ENCODE peak calls at places on chromosomes 4 and X, in eight cellular contexts. One of them, this sample, is unnamed.

GRCh38 chr4:139188648-139189416 is 11.8 kb upstream of the ELF2 start:
- DNase-seq in upper lobe of right lung: no peak
- DNase-seq in IMR-90: no peak
- DNase-seq in breast epithelium: no peak
- DNase-seq in epithelial cell of esophagus: no peak
- DNase-seq in SK-N-SH: no peak
- DNase-seq in HCT116: no peak
- DNase-seq in AG04450: no peak
- DNase-seq in this sample: peak; percentile 6

GRCh38 chr4:176266026-176266425 is 3.0 kb downstream of the ASB5 start:
- DNase-seq in AG04450: no peak
- DNase-seq in upper lobe of right lung: no peak
- DNase-seq in IMR-90: no peak
- DNase-seq in epithelial cell of esophagus: no peak
- DNase-seq in SK-N-SH: no peak
- DNase-seq in breast epithelium: no peak
- DNase-seq in HCT116: no peak
- DNase-seq in this sample: no peak

GRCh38 chrX:102517331-102517730 is 792 bp upstream of the TMSB15A start:
- DNase-seq in HCT116: no peak
- DNase-seq in epithelial cell of esophagus: peak; percentile 2
- DNase-seq in IMR-90: peak; percentile 17
- DNase-seq in AG04450: no peak
- DNase-seq in breast epithelium: no peak
- DNase-seq in upper lobe of right lung: no peak
- DNase-seq in SK-N-SH: peak; percentile 24
- DNase-seq in this sample: peak; percentile 32

GRCh38 chrX:113512700-113513395 is 672.2 kb upstream of the AMOT start:
- DNase-seq in breast epithelium: no peak
- DNase-seq in IMR-90: peak; percentile 37
- DNase-seq in epithelial cell of esophagus: peak; percentile 51
- DNase-seq in upper lobe of right lung: no peak
- DNase-seq in SK-N-SH: no peak
- DNase-seq in AG04450: no peak
- DNase-seq in HCT116: peak; percentile 34
- DNase-seq in this sample: peak; percentile 54

GRCh38 chr4:81166431-81166830 is 48.6 kb downstream of the PRKG2 start:
- DNase-seq in SK-N-SH: no peak
- DNase-seq in epithelial cell of esophagus: no peak
- DNase-seq in upper lobe of right lung: no peak
- DNase-seq in breast epithelium: no peak
- DNase-seq in IMR-90: no peak
- DNase-seq in AG04450: no peak
- DNase-seq in HCT116: no peak
- DNase-seq in this sample: peak; percentile 64

GRCh38 chr4:176065365-176066249 is at the start of gene WDR17:
- DNase-seq in IMR-90: peak; percentile 48
- DNase-seq in HCT116: no peak
- DNase-seq in AG04450: peak; percentile 32
- DNase-seq in epithelial cell of esophagus: peak; percentile 74
- DNase-seq in breast epithelium: peak; percentile 74
- DNase-seq in upper lobe of right lung: peak; percentile 95
- DNase-seq in SK-N-SH: peak; percentile 97
- DNase-seq in this sample: peak; percentile 52

GRCh38 chr4:80235451-80235850 is 31.0 kb upstream of the FGF5 start:
- DNase-seq in upper lobe of right lung: no peak
- DNase-seq in AG04450: no peak
- DNase-seq in HCT116: no peak
- DNase-seq in epithelial cell of esophagus: peak; percentile 44
- DNase-seq in breast epithelium: no peak
- DNase-seq in IMR-90: peak; percentile 82
- DNase-seq in SK-N-SH: no peak
- DNase-seq in this sample: peak; percentile 30

GRCh38 chr4:20313237-20314030 is 61.7 kb downstream of the SLIT2 start:
- DNase-seq in SK-N-SH: no peak
- DNase-seq in epithelial cell of esophagus: no peak
- DNase-seq in AG04450: no peak
- DNase-seq in breast epithelium: no peak
- DNase-seq in upper lobe of right lung: no peak
- DNase-seq in IMR-90: no peak
- DNase-seq in HCT116: peak; percentile 24
- DNase-seq in this sample: peak; percentile 47

GRCh38 chr4:112210777-112211176 is 20.8 kb upstream of the AP1AR start:
- DNase-seq in upper lobe of right lung: no peak
- DNase-seq in SK-N-SH: no peak
- DNase-seq in AG04450: no peak
- DNase-seq in breast epithelium: no peak
- DNase-seq in IMR-90: no peak
- DNase-seq in HCT116: no peak
- DNase-seq in epithelial cell of esophagus: no peak
- DNase-seq in this sample: no peak

GRCh38 chr4:6938758-6939201 is 29.2 kb downstream of the TBC1D14 start:
- DNase-seq in AG04450: no peak
- DNase-seq in HCT116: no peak
- DNase-seq in epithelial cell of esophagus: no peak
- DNase-seq in SK-N-SH: no peak
- DNase-seq in upper lobe of right lung: peak; percentile 79
- DNase-seq in breast epithelium: no peak
- DNase-seq in IMR-90: no peak
- DNase-seq in this sample: no peak

DNA sequence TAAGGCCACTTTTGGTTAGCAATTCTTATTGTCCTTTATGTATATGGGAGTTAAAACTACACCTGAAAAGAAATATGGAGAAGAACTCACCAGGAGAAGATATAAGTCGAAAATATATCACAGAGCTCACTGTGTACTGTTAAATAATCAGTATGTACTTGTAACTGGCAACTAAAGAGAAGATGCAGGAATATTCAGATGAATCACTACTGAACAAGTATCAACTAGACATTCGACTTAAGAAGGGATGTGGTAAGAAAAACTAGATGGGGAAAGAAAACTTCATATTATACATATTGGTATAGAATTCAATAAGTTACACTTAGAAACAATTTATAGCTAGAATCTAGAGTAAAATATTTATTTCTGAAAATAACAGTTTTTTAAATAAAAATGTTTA is 230.0 kb downstream of the CAMK2D start:
- DNase-seq in breast epithelium: no peak
- DNase-seq in HCT116: no peak
- DNase-seq in upper lobe of right lung: no peak
- DNase-seq in epithelial cell of esophagus: peak; percentile 85
- DNase-seq in AG04450: no peak
- DNase-seq in SK-N-SH: no peak
- DNase-seq in IMR-90: no peak
- DNase-seq in this sample: no peak
- H3K4me3 ChIP-seq in breast epithelium: no peak overlapping the region
- H3K4me3 ChIP-seq in HCT116: no peak overlapping the region
- H3K4me3 ChIP-seq in upper lobe of right lung: no peak overlapping the region
- H3K4me3 ChIP-seq in epithelial cell of esophagus: no peak overlapping the region
- H3K4me3 ChIP-seq in AG04450: no peak overlapping the region
- H3K4me3 ChIP-seq in SK-N-SH: no peak overlapping the region
- H3K4me3 ChIP-seq in IMR-90: no peak overlapping the region
- H3K4me3 ChIP-seq in this sample: no peak overlapping the region

GRCh38 chrX:110212299-110212698 is 105.6 kb downstream of the AMMECR1 start:
- DNase-seq in epithelial cell of esophagus: no peak
- DNase-seq in HCT116: no peak
- DNase-seq in upper lobe of right lung: no peak
- DNase-seq in IMR-90: peak; percentile 10
- DNase-seq in AG04450: no peak
- DNase-seq in breast epithelium: no peak
- DNase-seq in SK-N-SH: peak; percentile 9
- DNase-seq in this sample: peak; percentile 24
- TF ChIP-seq CTCF in epithelial cell of esophagus: no peak
- TF ChIP-seq CTCF in HCT116: peak; percentile 28
- TF ChIP-seq CTCF in upper lobe of right lung: no peak
- TF ChIP-seq CTCF in IMR-90: no peak
- TF ChIP-seq CTCF in AG04450: peak; percentile 25
- TF ChIP-seq CTCF in breast epithelium: no peak
- TF ChIP-seq CTCF in SK-N-SH: peak; percentile 47
- TF ChIP-seq CTCF in this sample: no peak

GRCh38 chr4:56505269-56506109 is at the start of gene ARL9:
- DNase-seq in AG04450: peak; percentile 11
- DNase-seq in HCT116: no peak
- DNase-seq in epithelial cell of esophagus: peak; percentile 64
- DNase-seq in IMR-90: peak; percentile 40
- DNase-seq in SK-N-SH: peak; percentile 15
- DNase-seq in upper lobe of right lung: peak; percentile 81
- DNase-seq in breast epithelium: no peak
- DNase-seq in this sample: peak; percentile 80

GRCh38 chr4:56511098-56511497 is 5.5 kb downstream of the ARL9 start:
- DNase-seq in HCT116: no peak
- DNase-seq in upper lobe of right lung: no peak
- DNase-seq in IMR-90: no peak
- DNase-seq in AG04450: no peak
- DNase-seq in SK-N-SH: no peak
- DNase-seq in breast epithelium: no peak
- DNase-seq in epithelial cell of esophagus: no peak
- DNase-seq in this sample: no peak

GRCh38 chr4:56512166-56512565 is 6.6 kb downstream of the ARL9 start:
- DNase-seq in epithelial cell of esophagus: peak; percentile 58
- DNase-seq in HCT116: no peak
- DNase-seq in breast epithelium: no peak
- DNase-seq in AG04450: no peak
- DNase-seq in SK-N-SH: no peak
- DNase-seq in upper lobe of right lung: no peak
- DNase-seq in IMR-90: peak; percentile 45
- DNase-seq in this sample: peak; percentile 31

GRCh38 chr4:56506110-56506705 is 617 bp downstream of the ARL9 start:
- DNase-seq in IMR-90: no peak
- DNase-seq in breast epithelium: no peak
- DNase-seq in HCT116: no peak
- DNase-seq in upper lobe of right lung: no peak
- DNase-seq in SK-N-SH: peak; percentile 10
- DNase-seq in epithelial cell of esophagus: no peak
- DNase-seq in AG04450: no peak
- DNase-seq in this sample: peak; percentile 25
- H3K4me3 ChIP-seq in IMR-90: peak overlapping the region; percentile 57
- H3K4me3 ChIP-seq in breast epithelium: peak overlapping the region; percentile 52
- H3K4me3 ChIP-seq in HCT116: no peak overlapping the region
- H3K4me3 ChIP-seq in upper lobe of right lung: peak overlapping the region; percentile 56
- H3K4me3 ChIP-seq in SK-N-SH: no peak overlapping the region
- H3K4me3 ChIP-seq in epithelial cell of esophagus: peak overlapping the region; percentile 50
- H3K4me3 ChIP-seq in AG04450: peak overlapping the region; percentile 65
- H3K4me3 ChIP-seq in this sample: peak overlapping the region; percentile 73

DNA sequence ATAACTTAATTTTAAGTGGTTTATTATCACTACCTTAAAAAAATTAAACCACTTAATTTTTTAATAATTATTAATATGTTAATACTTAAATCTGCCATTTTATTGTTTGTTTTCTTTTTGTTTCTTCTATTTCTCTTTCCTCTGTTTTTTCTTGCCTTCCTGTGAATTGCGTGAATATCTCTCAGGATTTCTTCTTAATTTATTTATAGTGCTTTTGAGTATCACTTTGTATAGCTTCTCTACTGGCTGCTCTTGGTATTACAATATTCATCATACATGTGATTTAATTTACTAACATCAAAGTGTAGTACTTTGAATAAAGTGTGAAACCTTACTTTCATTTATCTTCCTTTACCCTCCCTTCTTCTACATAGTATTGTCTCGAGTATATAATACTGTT is 349.5 kb upstream of the CPXCR1 start:
- DNase-seq in IMR-90: no peak
- DNase-seq in HCT116: no peak
- DNase-seq in AG04450: no peak
- DNase-seq in SK-N-SH: no peak
- DNase-seq in upper lobe of right lung: no peak
- DNase-seq in breast epithelium: no peak
- DNase-seq in epithelial cell of esophagus: no peak
- DNase-seq in this sample: no peak
- TF ChIP-seq CTCF in IMR-90: peak; percentile 1
- TF ChIP-seq CTCF in HCT116: no peak
- TF ChIP-seq CTCF in AG04450: no peak
- TF ChIP-seq CTCF in SK-N-SH: peak; percentile 46
- TF ChIP-seq CTCF in upper lobe of right lung: no peak
- TF ChIP-seq CTCF in breast epithelium: no peak
- TF ChIP-seq CTCF in epithelial cell of esophagus: no peak
- TF ChIP-seq CTCF in this sample: no peak

GRCh38 chrX:115561605-115562491 is 874 bp downstream of the PLS3 start:
- DNase-seq in breast epithelium: peak; percentile 39
- DNase-seq in epithelial cell of esophagus: peak; percentile 34
- DNase-seq in AG04450: no peak
- DNase-seq in upper lobe of right lung: peak; percentile 83
- DNase-seq in HCT116: no peak
- DNase-seq in IMR-90: peak; percentile 35
- DNase-seq in SK-N-SH: peak; percentile 77
- DNase-seq in this sample: peak; percentile 54
- H3K4me3 ChIP-seq in breast epithelium: peak overlapping the region; percentile 56
- H3K4me3 ChIP-seq in epithelial cell of esophagus: peak overlapping the region; percentile 68
- H3K4me3 ChIP-seq in AG04450: peak overlapping the region; percentile 72
- H3K4me3 ChIP-seq in upper lobe of right lung: peak overlapping the region; percentile 60
- H3K4me3 ChIP-seq in HCT116: peak overlapping the region; percentile 70
- H3K4me3 ChIP-seq in IMR-90: peak overlapping the region; percentile 99
- H3K4me3 ChIP-seq in SK-N-SH: peak overlapping the region; percentile 62
- H3K4me3 ChIP-seq in this sample: peak overlapping the region; percentile 75

DNA sequence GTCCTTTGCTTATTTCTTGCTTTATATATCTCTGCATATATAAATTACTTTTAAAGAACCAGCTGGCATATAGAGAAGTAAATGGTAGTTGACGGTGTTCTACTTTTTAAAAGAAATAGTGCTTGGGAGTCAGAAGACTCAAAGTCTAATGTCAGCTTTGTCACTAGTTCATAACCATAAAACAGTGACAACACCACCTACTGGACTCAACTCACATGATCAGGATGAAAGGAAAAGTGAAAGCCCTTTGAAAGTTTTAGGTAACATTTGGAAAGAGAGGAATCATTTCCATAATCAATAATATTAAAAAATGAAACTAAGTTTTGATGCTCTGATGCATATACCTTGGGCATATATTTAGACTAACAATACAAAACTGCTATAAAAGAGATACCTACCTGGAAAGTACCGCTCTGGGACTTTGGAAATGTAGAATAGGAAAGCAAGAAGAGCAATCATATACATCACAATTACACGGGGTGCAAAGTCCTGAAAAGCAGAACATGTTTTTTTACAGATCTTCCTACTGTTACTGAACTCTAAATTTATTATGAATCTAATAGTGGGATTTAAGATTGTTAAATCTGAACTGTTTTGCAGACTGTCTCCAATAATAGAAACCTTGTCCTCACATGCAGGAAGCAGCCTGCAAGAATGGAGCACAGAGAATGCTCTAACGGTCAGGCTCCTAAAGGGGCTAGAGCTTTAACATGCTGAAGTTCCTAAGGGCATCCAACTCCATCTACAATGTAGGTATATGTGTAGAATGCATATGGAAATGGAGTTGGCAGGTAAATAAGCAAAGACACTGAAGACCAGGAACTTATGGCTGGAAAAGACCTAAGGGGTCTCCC is 15.6 kb downstream of the PAQR3 start:
- DNase-seq in upper lobe of right lung: no peak
- DNase-seq in HCT116: no peak
- DNase-seq in epithelial cell of esophagus: no peak
- DNase-seq in AG04450: no peak
- DNase-seq in SK-N-SH: no peak
- DNase-seq in IMR-90: no peak
- DNase-seq in breast epithelium: no peak
- DNase-seq in this sample: peak; percentile 20
- TF ChIP-seq CTCF in upper lobe of right lung: no peak
- TF ChIP-seq CTCF in HCT116: peak; percentile 12
- TF ChIP-seq CTCF in epithelial cell of esophagus: no peak
- TF ChIP-seq CTCF in AG04450: no peak
- TF ChIP-seq CTCF in SK-N-SH: no peak
- TF ChIP-seq CTCF in IMR-90: no peak
- TF ChIP-seq CTCF in breast epithelium: no peak
- TF ChIP-seq CTCF in this sample: peak; percentile 29

GRCh38 chr4:189202869-189203271 is 737.8 kb upstream of the FRG1 start:
- DNase-seq in SK-N-SH: no peak
- DNase-seq in upper lobe of right lung: no peak
- DNase-seq in breast epithelium: no peak
- DNase-seq in AG04450: peak; percentile 49
- DNase-seq in HCT116: no peak
- DNase-seq in epithelial cell of esophagus: peak; percentile 68
- DNase-seq in IMR-90: peak; percentile 89
- DNase-seq in this sample: peak; percentile 20
- H3K4me3 ChIP-seq in SK-N-SH: no peak overlapping the region
- H3K4me3 ChIP-seq in upper lobe of right lung: no peak overlapping the region
- H3K4me3 ChIP-seq in breast epithelium: no peak overlapping the region
- H3K4me3 ChIP-seq in AG04450: peak overlapping the region; percentile 29
- H3K4me3 ChIP-seq in HCT116: no peak overlapping the region
- H3K4me3 ChIP-seq in epithelial cell of esophagus: peak overlapping the region; percentile 24
- H3K4me3 ChIP-seq in IMR-90: peak overlapping the region; percentile 26
- H3K4me3 ChIP-seq in this sample: no peak overlapping the region

This sample was measured in choroid plexus epithelial cell.